ENCODE peak calls at places on chromosomes 3 and 15, in six cellular contexts. One of them, this sample, is unnamed.

GRCh38 chr3:38662544-38662943 is 13.1 kb upstream of the SCN5A start:
- DNase-seq in lung: no peak
- DNase-seq in MM.1S: peak; percentile 58
- DNase-seq in uterus: no peak
- DNase-seq in IMR-90: peak; percentile 43
- DNase-seq in K562: no peak
- DNase-seq in this sample: no peak

GRCh38 chr3:40306336-40306735 is 3.2 kb upstream of the EIF1B start:
- DNase-seq in lung: no peak
- DNase-seq in MM.1S: no peak
- DNase-seq in K562: no peak
- DNase-seq in IMR-90: peak; percentile 62
- DNase-seq in uterus: no peak
- DNase-seq in this sample: no peak

GRCh38 chr15:41789237-41789636 is 15.0 kb downstream of the MAPKBP1 start:
- DNase-seq in lung: no peak
- DNase-seq in MM.1S: no peak
- DNase-seq in uterus: no peak
- DNase-seq in K562: no peak
- DNase-seq in IMR-90: no peak
- DNase-seq in this sample: no peak

GRCh38 chr15:70528816-70529215 is 234.5 kb downstream of the UACA start:
- DNase-seq in K562: no peak
- DNase-seq in lung: no peak
- DNase-seq in uterus: no peak
- DNase-seq in IMR-90: no peak
- DNase-seq in MM.1S: no peak
- DNase-seq in this sample: peak; percentile 26

GRCh38 chr15:63501256-63502089 is 2.9 kb upstream of the USP3 start:
- DNase-seq in lung: peak; percentile 75
- DNase-seq in K562: no peak
- DNase-seq in uterus: peak; percentile 92
- DNase-seq in IMR-90: peak; percentile 97
- DNase-seq in MM.1S: no peak
- DNase-seq in this sample: peak; percentile 92

GRCh38 chr3:41365973-41366372 is 166.7 kb downstream of the CTNNB1 start:
- DNase-seq in IMR-90: no peak
- DNase-seq in MM.1S: no peak
- DNase-seq in K562: no peak
- DNase-seq in lung: no peak
- DNase-seq in uterus: no peak
- DNase-seq in this sample: no peak

GRCh38 chr15:33526532-33526931 is 215.8 kb downstream of the RYR3 start:
- DNase-seq in uterus: no peak
- DNase-seq in IMR-90: no peak
- DNase-seq in K562: no peak
- DNase-seq in MM.1S: no peak
- DNase-seq in lung: no peak
- DNase-seq in this sample: no peak

GRCh38 chr3:154921351-154921750 is 158.8 kb upstream of the MME start:
- DNase-seq in IMR-90: no peak
- DNase-seq in K562: no peak
- DNase-seq in uterus: no peak
- DNase-seq in MM.1S: no peak
- DNase-seq in lung: no peak
- DNase-seq in this sample: no peak

GRCh38 chr15:99423186-99424130 is 142.3 kb upstream of the MEF2A start:
- DNase-seq in lung: no peak
- DNase-seq in IMR-90: no peak
- DNase-seq in MM.1S: no peak
- DNase-seq in K562: no peak
- DNase-seq in uterus: peak; percentile 7
- DNase-seq in this sample: no peak

GRCh38 chr15:83087535-83087934 is 19.9 kb upstream of the TM6SF1 start:
- DNase-seq in MM.1S: no peak
- DNase-seq in lung: no peak
- DNase-seq in IMR-90: no peak
- DNase-seq in K562: no peak
- DNase-seq in uterus: no peak
- DNase-seq in this sample: no peak

GRCh38 chr3:123299581-123299980 is 97.8 kb downstream of the SEC22A start:
- DNase-seq in MM.1S: no peak
- DNase-seq in lung: no peak
- DNase-seq in K562: no peak
- DNase-seq in IMR-90: no peak
- DNase-seq in uterus: no peak
- DNase-seq in this sample: no peak

DNA sequence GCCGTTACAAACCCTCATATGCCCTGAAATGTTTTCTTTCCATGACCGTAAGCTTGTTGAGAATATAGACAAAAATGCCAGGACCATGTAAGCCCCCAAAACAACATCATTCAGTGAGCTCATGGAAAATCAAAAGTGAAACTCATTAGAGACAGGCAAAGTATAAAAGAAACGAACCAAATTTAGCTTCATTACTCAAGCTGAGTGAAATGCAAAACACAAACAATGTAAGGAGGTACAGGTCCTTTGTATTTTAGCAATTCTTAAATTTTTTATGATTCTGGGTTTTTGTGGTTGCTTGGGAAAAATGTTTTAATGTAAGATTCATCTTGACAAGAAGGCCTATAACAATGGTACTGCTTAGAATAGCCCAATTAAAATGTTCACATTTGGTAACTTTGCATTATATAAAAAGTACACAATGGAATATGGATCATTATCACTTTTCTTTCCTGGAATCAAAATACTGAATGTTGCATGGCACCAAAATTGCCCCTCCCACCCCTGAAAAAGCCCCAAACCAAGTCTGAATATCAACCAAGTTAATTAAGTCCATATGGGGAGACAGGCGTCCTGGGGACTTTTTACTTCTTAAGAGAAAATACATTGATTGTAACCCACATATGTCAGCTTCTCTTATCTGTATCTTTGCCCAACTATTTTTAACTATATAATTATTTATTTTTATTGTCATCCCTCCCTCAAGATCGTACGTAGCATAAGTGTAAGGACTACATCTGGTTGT is 247.7 kb upstream of the CDIN1 start:
- DNase-seq in lung: no peak
- DNase-seq in IMR-90: no peak
- DNase-seq in MM.1S: peak; percentile 9
- DNase-seq in K562: no peak
- DNase-seq in uterus: no peak
- DNase-seq in this sample: no peak
- H3K4me3 ChIP-seq in lung: no peak overlapping the region
- H3K4me3 ChIP-seq in IMR-90: peak overlapping the region; percentile 27
- H3K4me3 ChIP-seq in MM.1S: no peak overlapping the region
- H3K4me3 ChIP-seq in K562: no peak overlapping the region
- H3K4me3 ChIP-seq in uterus: peak overlapping the region; percentile 18
- H3K4me3 ChIP-seq in this sample: peak overlapping the region; percentile 54

GRCh38 chr15:31440754-31441298 is 114.2 kb downstream of the KLF13 start:
- DNase-seq in IMR-90: peak; percentile 27
- DNase-seq in uterus: peak; percentile 58
- DNase-seq in MM.1S: no peak
- DNase-seq in lung: no peak
- DNase-seq in K562: peak; percentile 26
- DNase-seq in this sample: no peak

GRCh38 chr15:31442203-31443090 is 115.8 kb downstream of the KLF13 start:
- DNase-seq in lung: no peak
- DNase-seq in uterus: peak; percentile 53
- DNase-seq in MM.1S: no peak
- DNase-seq in K562: no peak
- DNase-seq in IMR-90: peak; percentile 95
- DNase-seq in this sample: no peak

GRCh38 chr15:31438601-31439265 is 112.1 kb downstream of the KLF13 start:
- DNase-seq in lung: peak; percentile 83
- DNase-seq in K562: peak; percentile 17
- DNase-seq in MM.1S: no peak
- DNase-seq in IMR-90: no peak
- DNase-seq in uterus: no peak
- DNase-seq in this sample: no peak

GRCh38 chr15:31437686-31438085 is 111.1 kb downstream of the KLF13 start:
- DNase-seq in K562: no peak
- DNase-seq in lung: no peak
- DNase-seq in MM.1S: no peak
- DNase-seq in IMR-90: no peak
- DNase-seq in uterus: no peak
- DNase-seq in this sample: no peak

DNA sequence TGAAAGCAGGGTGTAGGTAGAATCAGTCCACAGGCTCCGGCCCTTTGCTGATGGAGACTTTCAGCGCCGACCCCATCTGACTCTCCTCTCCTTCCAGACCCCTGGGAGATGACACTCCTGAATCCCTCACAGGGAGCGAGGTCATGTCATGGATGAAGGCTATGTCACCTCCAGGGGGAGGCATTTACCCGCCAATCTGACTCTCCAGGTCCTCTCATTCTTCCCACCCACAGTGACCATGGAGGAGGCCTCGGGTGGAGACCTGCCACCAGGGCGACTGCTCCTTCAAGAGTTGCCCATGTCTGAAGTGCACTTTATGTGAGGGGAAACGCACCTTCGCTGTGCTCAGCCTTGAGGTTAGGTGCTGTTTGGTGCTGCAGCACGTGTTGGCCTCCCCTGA is 112.7 kb downstream of the KLF13 start:
- DNase-seq in lung: no peak
- DNase-seq in IMR-90: no peak
- DNase-seq in MM.1S: peak; percentile 51
- DNase-seq in K562: peak; percentile 44
- DNase-seq in uterus: no peak
- DNase-seq in this sample: no peak
- TF ChIP-seq CTCF in lung: peak; percentile 13
- TF ChIP-seq CTCF in IMR-90: no peak
- TF ChIP-seq CTCF in MM.1S: peak; percentile 63
- TF ChIP-seq CTCF in K562: peak; percentile 66
- TF ChIP-seq CTCF in uterus: no peak
- TF ChIP-seq CTCF in this sample: no peak

GRCh38 chr15:91196768-91197167 is 96.7 kb downstream of the SV2B start:
- DNase-seq in K562: no peak
- DNase-seq in lung: no peak
- DNase-seq in uterus: no peak
- DNase-seq in IMR-90: no peak
- DNase-seq in MM.1S: no peak
- DNase-seq in this sample: no peak
- H3K27ac ChIP-seq in K562: no peak overlapping the region
- H3K27ac ChIP-seq in lung: no peak overlapping the region
- H3K27ac ChIP-seq in uterus: no peak overlapping the region
- H3K27ac ChIP-seq in IMR-90: no peak overlapping the region
- H3K27ac ChIP-seq in MM.1S: no peak overlapping the region
- H3K27ac ChIP-seq in this sample: no peak overlapping the region

DNA sequence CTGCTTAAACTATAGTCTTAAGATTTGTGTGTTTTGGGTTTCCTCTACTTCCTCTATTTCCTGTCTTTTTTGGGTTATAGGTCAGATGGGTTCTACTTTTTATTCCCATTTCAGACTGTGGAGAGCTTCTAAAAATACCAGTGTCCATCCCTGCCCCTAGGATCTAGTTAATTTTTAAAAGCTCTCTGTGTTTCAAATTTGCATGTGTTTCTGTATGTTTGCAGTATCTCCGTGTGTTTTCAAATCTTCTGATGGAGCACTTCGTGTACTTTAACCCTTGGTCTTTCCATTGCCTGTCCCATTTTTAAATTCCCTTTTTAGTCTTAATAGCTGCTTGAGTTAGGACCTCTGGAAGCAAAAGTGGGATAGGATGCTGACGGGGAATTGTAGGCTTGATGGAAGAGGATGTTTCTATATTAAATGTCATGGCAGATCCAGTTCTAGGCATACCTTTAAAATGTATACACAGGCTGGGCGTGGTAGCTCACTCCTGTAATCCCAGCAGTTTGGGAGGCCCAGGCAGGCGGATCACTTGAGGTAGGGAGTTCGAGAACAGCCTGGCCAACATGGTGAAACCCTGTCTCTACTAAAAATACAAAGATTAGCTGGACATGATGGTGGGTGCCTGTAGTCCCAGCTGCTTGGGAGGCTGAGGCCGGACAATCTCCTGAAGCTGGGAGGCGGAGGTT is 8.4 kb downstream of the CHD2 start:
- DNase-seq in uterus: no peak
- DNase-seq in lung: no peak
- DNase-seq in MM.1S: no peak
- DNase-seq in K562: no peak
- DNase-seq in IMR-90: no peak
- DNase-seq in this sample: peak; percentile 68
- H3K4me3 ChIP-seq in uterus: peak overlapping the region; percentile 1
- H3K4me3 ChIP-seq in lung: no peak overlapping the region
- H3K4me3 ChIP-seq in MM.1S: no peak overlapping the region
- H3K4me3 ChIP-seq in K562: no peak overlapping the region
- H3K4me3 ChIP-seq in IMR-90: no peak overlapping the region
- H3K4me3 ChIP-seq in this sample: peak overlapping the region; percentile 50

DNA sequence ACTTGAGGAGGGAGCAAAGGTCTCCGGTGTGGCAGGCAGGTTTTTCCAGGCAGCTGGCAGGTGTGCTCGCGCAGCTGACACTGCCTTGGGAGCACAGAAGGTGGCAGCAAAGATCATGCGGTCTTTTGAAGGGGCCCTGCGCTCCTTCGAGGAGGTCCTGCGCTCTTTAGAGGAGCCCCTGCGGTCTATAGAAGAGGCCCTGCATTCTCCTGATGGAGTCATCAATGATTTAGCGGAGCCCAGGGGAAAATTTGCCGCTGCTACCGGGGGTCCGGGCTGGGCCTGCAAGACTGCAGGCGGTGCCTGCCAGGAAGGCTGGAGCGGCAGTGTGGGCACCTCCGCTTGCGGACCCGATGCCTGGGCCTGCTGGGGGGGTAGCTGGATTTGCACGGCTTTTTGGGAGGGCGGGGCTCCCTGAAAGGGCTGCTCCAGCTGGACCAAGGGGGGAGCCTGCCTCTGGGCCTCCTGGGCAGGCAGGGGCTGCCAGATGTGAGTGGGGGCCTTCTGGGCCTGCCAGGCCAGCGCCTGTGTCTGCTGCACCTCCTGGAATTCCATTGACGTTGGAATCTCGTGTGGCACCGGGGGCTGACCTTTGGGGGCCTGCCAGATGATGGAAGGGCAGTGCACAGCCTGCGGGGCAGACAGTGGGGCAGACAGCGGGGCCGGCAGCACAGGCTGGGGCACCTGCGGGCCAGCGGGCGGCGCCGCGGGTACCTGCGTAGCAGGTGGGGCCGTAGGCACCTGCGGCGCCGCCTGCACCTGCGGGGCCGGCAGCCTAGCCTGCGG is 2.1 kb downstream of the MAGEL2 start:
- DNase-seq in IMR-90: no peak
- DNase-seq in uterus: no peak
- DNase-seq in lung: no peak
- DNase-seq in MM.1S: no peak
- DNase-seq in K562: no peak
- DNase-seq in this sample: no peak
- TF ChIP-seq CTCF in IMR-90: no peak
- TF ChIP-seq CTCF in uterus: no peak
- TF ChIP-seq CTCF in lung: no peak
- TF ChIP-seq CTCF in MM.1S: peak; percentile 31
- TF ChIP-seq CTCF in K562: peak; percentile 46
- TF ChIP-seq CTCF in this sample: no peak

DNA sequence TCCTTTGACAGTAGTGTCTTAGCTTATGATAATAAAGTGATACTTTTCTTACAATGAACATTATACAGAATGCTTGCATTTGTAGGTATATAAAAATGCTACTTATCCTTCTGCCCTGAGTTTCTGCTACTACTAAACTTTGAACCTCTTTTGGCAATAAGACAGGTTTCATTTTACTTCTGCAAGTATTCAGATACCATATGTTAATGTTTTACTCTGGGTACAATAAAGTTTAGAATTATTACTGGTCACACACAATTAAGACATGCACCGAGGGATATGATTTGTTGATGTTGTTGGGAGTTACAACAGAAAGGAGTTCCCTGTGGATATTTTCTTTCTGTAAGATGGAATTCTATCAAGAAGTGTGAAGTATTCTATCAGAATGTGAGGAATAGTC is 58.0 kb downstream of the NEO1 start:
- DNase-seq in K562: no peak
- DNase-seq in IMR-90: no peak
- DNase-seq in MM.1S: no peak
- DNase-seq in uterus: no peak
- DNase-seq in lung: no peak
- DNase-seq in this sample: no peak
- H3K27ac ChIP-seq in K562: no peak overlapping the region
- H3K27ac ChIP-seq in IMR-90: no peak overlapping the region
- H3K27ac ChIP-seq in MM.1S: no peak overlapping the region
- H3K27ac ChIP-seq in uterus: no peak overlapping the region
- H3K27ac ChIP-seq in lung: no peak overlapping the region
- H3K27ac ChIP-seq in this sample: no peak overlapping the region